ENCODE peak calls at places on chromosomes 4 and X, in four cellular contexts. Z is GM12878, V is K562, S is HepG2. Y is an unnamed sample.

GRCh38 chr4:91028223-91028622 is 901.0 kb downstream of the CCSER1 start:
- DNase-seq in S (no peak), Z (no peak), V (no peak), Y (no peak)

GRCh38 chrX:57583477-57583876 is 8.3 kb upstream of the ZXDB start:
- DNase-seq in V (no peak), Z (no peak), S (no peak), Y (no peak)

GRCh38 chr4:101125045-101125713 is 222.1 kb downstream of the PPP3CA start:
- DNase-seq in V (no peak), Z (no peak), S (no peak), Y (no peak)

GRCh38 chrX:3181846-3182245 is 140.6 kb downstream of the ARSF start:
- DNase-seq in Z (no peak), S (no peak), V (no peak), Y (no peak)

GRCh38 chr4:163473576-163473975 is at the start of gene TKTL2:
- DNase-seq in S (no peak), V (no peak), Z (no peak), Y (no peak)

GRCh38 chr4:150583287-150584197 is 1.6 kb downstream of the MAB21L2 start:
- DNase-seq in V (no peak), S (no peak), Z (no peak), Y (peak; percentile 49)

GRCh38 chr4:182922551-182923284 is 5.5 kb upstream of the DCTD start:
- DNase-seq in S (no peak), V (no peak), Z (no peak), Y (no peak)

GRCh38 chr4:57139783-57140182 is 29.6 kb upstream of the IGFBP7 start:
- DNase-seq in S (no peak), Z (no peak), V (no peak), Y (no peak)

DNA sequence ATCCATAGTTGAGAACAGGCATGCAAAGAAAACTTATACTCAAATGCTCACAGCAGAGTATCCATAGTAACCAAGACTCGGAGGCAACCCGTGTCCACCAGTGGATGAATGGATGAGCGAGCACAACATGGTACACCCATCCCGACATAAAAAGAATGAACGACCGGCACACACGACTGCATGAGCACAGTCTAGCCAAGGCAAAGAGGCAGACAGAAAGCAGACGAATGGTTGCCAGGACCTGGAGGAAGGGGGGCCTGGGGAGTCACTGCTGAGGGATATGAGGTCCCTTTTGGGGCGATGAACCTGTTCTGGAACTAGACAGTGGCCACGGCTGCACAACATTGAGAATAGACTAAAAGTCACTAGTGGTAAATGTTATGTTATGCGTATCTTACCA is 13.1 kb downstream of the PDZD4 start:
- DNase-seq in V (no peak), S (no peak), Z (no peak), Y (no peak)
- TF ChIP-seq ESRRA in V (no peak), S (no peak), Z (no peak), Y (no peak)

GRCh38 chrX:110407910-110408545 is 49.4 kb downstream of the RTL9 start:
- DNase-seq in S (peak; percentile 37), Z (no peak), V (peak; percentile 57), Y (peak; percentile 41)

GRCh38 chrX:110408949-110409588 is 50.4 kb downstream of the RTL9 start:
- DNase-seq in Z (no peak), V (no peak), S (no peak), Y (no peak)

GRCh38 chrX:110406822-110407221 is 48.2 kb downstream of the RTL9 start:
- DNase-seq in Z (no peak), V (no peak), S (no peak), Y (no peak)

GRCh38 chrX:110410598-110410997 is 52.0 kb downstream of the RTL9 start:
- DNase-seq in S (no peak), V (no peak), Z (no peak), Y (no peak)

DNA sequence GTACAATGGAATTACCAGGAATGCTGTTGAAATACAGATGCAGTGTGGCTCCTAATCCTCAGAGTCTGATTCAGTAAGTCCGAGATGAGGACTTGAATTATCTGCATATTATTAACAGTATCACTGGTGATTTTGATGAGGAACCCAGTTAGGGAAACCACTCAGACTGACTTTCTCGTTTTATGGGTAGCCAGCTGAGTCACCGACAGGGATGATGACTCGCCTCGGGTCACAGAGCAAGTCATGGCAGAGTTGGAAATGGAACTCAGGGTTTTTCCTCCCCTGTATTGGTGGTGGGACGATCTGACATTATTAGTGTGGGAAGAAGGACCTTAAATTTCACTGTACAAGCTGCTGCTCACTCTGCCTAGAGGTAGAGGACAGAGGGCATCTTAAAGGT is 51.3 kb downstream of the RTL9 start:
- DNase-seq in S (no peak), V (no peak), Z (no peak), Y (no peak)
- TF ChIP-seq NR2C2 in S (no peak), V (no peak), Z (no peak), Y (no peak)

DNA sequence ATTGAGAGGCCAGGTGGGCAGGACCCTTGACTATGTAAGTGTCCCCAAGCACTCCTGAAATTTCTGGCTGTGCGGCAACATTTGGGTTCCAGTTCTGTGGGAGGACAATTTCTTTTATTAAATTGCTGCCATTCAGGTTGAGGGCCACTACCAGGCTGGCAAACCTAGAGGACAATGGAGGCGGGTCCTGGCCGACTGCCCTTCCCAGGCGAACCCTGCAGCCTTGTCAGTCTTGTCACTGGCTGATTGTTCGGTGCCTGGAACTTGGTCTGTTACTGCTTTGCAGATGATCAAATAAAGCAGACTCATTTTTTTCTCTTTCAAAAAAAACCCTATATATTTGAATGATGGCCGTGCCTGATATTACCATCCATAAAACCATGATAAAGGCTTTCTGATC is 6.6 kb upstream of the TMEM128 start:
- DNase-seq in Z (no peak), V (no peak), S (peak; percentile 34), Y (no peak)
- TF ChIP-seq ESRRA in Z (no peak), V (no peak), S (no peak), Y (no peak)

GRCh38 chr4:184752496-184753275 is 18.8 kb upstream of the CENPU start:
- DNase-seq in S (no peak), V (no peak), Z (no peak), Y (no peak)

GRCh38 chr4:184755278-184755677 is 21.4 kb upstream of the CENPU start:
- DNase-seq in S (no peak), V (no peak), Z (no peak), Y (no peak)

GRCh38 chr4:184756399-184756798 is 22.5 kb upstream of the CENPU start:
- DNase-seq in Z (no peak), V (no peak), S (no peak), Y (no peak)

GRCh38 chr4:184762100-184762499 is 28.2 kb upstream of the CENPU start:
- DNase-seq in V (no peak), S (no peak), Z (peak; percentile 50), Y (no peak)

DNA sequence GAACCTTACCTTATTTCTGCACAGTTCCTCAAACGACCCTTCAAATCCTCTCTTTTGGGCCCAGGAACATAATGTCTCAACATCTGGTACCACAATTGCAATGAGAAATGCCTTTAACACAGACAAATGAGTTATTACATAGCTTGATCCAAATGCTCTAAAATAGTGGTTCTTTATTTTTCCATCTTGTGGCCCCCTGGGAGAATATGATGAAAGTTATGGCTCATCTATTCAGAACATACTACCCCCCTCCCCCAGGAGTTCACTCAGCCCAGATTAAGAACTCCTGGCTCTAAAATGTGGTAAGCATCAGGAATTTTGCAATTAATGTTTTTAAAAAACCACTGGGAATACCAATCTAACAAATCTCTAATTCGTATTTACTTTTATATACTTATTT is 23.9 kb upstream of the CENPU start:
- DNase-seq in S (no peak), V (no peak), Z (no peak), Y (no peak)
- TF ChIP-seq NR2C2 in S (no peak), V (no peak), Z (no peak), Y (no peak)